ENCODE peak calls at places on chromosome 17, in seven cellular contexts. L is AG04449; O is tibial artery; Y is kidney; K is CD4-positive, alpha-beta memory T cell; A is cardiac fibroblast; E is A549. U is an unnamed sample.

GRCh38 chr17:3718251-3718650 is 5.5 kb upstream of the HASPIN start:
- DNase-seq in L (no peak), K (no peak), E (no peak), Y (no peak), O (no peak), A (no peak), U (no peak)

GRCh38 chr17:13638855-13639458 is 37.2 kb upstream of the HS3ST3A1 start:
- DNase-seq in A (peak; percentile 28), K (no peak), Y (no peak), E (no peak), O (no peak), L (no peak), U (no peak)

GRCh38 chr17:8140058-8140412 is 12.2 kb downstream of the PER1 start:
- DNase-seq in E (no peak), K (peak; percentile 47), Y (no peak), O (peak; percentile 47), L (no peak), A (no peak), U (no peak)

GRCh38 chr17:83081561-83082201 is 2.3 kb downstream of the METRNL start:
- DNase-seq in Y (peak; percentile 87), L (no peak), A (no peak), K (no peak), O (peak; percentile 75), E (no peak), U (no peak)

GRCh38 chr17:55266051-55266957 is 1.5 kb downstream of the HLF start:
- DNase-seq in L (no peak), K (no peak), Y (no peak), A (no peak), O (no peak), E (no peak), U (no peak)

GRCh38 chr17:2174471-2175293 is 119.8 kb downstream of the HIC1 start:
- DNase-seq in K (no peak), L (peak; percentile 78), E (peak; percentile 62), A (peak; percentile 98), Y (peak; percentile 93), O (peak; percentile 55), U (peak; percentile 92)

GRCh38 chr17:35560703-35561102 is at the start of gene SLFN14:
- DNase-seq in O (no peak), E (no peak), L (no peak), Y (no peak), K (no peak), A (no peak), U (no peak)

GRCh38 chr17:79838541-79839274 is 532 bp downstream of the CBX4 start:
- DNase-seq in K (peak; percentile 72), Y (peak; percentile 88), A (peak; percentile 67), E (peak; percentile 70), L (no peak), O (no peak), U (no peak)

GRCh38 chr17:46915596-46915995 is 7.4 kb upstream of the GOSR2 start:
- DNase-seq in E (no peak), O (no peak), Y (no peak), A (no peak), K (no peak), L (no peak), U (no peak)

GRCh38 chr17:80284631-80285030 is 24.0 kb downstream of the RNF213 start:
- DNase-seq in E (peak; percentile 46), L (no peak), A (no peak), O (no peak), Y (peak; percentile 28), K (no peak), U (no peak)

GRCh38 chr17:38351412-38352222 is at the start of gene SOCS7:
- DNase-seq in L (peak; percentile 17), K (peak; percentile 91), E (peak; percentile 97), Y (peak; percentile 98), A (peak; percentile 93), O (peak; percentile 89), U (peak; percentile 72)

GRCh38 chr17:80348551-80349436 is 66.2 kb upstream of the ENDOV start:
- DNase-seq in E (no peak), O (no peak), A (no peak), L (no peak), Y (no peak), K (no peak), U (peak; percentile 3)

GRCh38 chr17:65559483-65559801 is 2.0 kb downstream of the AXIN2 start:
- DNase-seq in A (no peak), E (no peak), K (no peak), O (no peak), L (no peak), Y (no peak), U (no peak)

GRCh38 chr17:76710863-76711611 is at the start of gene MXRA7:
- DNase-seq in Y (peak; percentile 90), L (no peak), E (peak; percentile 49), O (peak; percentile 66), K (peak; percentile 56), A (peak; percentile 80), U (no peak)

GRCh38 chr17:10099051-10099571 is 99.3 kb downstream of the GAS7 start:
- DNase-seq in Y (no peak), E (no peak), O (peak; percentile 51), L (peak; percentile 33), A (peak; percentile 85), K (no peak), U (peak; percentile 29)

GRCh38 chr17:27236710-27237315 is 57.1 kb upstream of the WSB1 start:
- DNase-seq in E (peak; percentile 78), A (peak; percentile 86), L (peak; percentile 16), K (peak; percentile 72), Y (no peak), O (peak; percentile 86), U (no peak)

GRCh38 chr17:20179031-20179430 is 169.9 kb downstream of the SPECC1 start:
- DNase-seq in E (no peak), Y (no peak), O (no peak), L (no peak), A (no peak), K (no peak), U (no peak)

GRCh38 chr17:15311996-15312395 is 29.4 kb downstream of the TEKT3 start:
- DNase-seq in O (no peak), E (no peak), K (no peak), L (no peak), A (no peak), Y (no peak), U (no peak)

GRCh38 chr17:41697122-41697962 is 8.7 kb downstream of the EIF1 start:
- DNase-seq in L (no peak), K (no peak), E (no peak), A (peak; percentile 88), O (peak; percentile 91), Y (peak; percentile 82), U (no peak)

GRCh38 chr17:76272541-76273434 is 7.6 kb downstream of the UBALD2 start:
- DNase-seq in L (no peak), K (peak; percentile 69), A (no peak), E (no peak), Y (peak; percentile 84), O (no peak), U (no peak)

GRCh38 chr17:41402161-41402560 is 4.8 kb upstream of the KRT31 start:
- DNase-seq in A (no peak), O (no peak), K (no peak), Y (no peak), E (no peak), L (no peak), U (no peak)

GRCh38 chr17:17205368-17206148 is 575 bp downstream of the PLD6 start:
- DNase-seq in Y (peak; percentile 90), A (peak; percentile 40), O (peak; percentile 54), K (peak; percentile 74), L (no peak), E (peak; percentile 65), U (no peak)

GRCh38 chr17:59496178-59496577 is 69.2 kb upstream of the DHX40 start:
- DNase-seq in L (no peak), K (no peak), Y (no peak), A (no peak), O (no peak), E (no peak), U (no peak)

GRCh38 chr17:70527364-70527888 is 358.1 kb downstream of the KCNJ2 start:
- DNase-seq in Y (no peak), O (no peak), A (no peak), E (no peak), L (no peak), K (no peak), U (no peak)

GRCh38 chr17:12664252-12664651 is 1.4 kb upstream of the MYOCD start:
- DNase-seq in O (no peak), A (no peak), Y (no peak), L (no peak), K (no peak), E (no peak), U (no peak)

DNA sequence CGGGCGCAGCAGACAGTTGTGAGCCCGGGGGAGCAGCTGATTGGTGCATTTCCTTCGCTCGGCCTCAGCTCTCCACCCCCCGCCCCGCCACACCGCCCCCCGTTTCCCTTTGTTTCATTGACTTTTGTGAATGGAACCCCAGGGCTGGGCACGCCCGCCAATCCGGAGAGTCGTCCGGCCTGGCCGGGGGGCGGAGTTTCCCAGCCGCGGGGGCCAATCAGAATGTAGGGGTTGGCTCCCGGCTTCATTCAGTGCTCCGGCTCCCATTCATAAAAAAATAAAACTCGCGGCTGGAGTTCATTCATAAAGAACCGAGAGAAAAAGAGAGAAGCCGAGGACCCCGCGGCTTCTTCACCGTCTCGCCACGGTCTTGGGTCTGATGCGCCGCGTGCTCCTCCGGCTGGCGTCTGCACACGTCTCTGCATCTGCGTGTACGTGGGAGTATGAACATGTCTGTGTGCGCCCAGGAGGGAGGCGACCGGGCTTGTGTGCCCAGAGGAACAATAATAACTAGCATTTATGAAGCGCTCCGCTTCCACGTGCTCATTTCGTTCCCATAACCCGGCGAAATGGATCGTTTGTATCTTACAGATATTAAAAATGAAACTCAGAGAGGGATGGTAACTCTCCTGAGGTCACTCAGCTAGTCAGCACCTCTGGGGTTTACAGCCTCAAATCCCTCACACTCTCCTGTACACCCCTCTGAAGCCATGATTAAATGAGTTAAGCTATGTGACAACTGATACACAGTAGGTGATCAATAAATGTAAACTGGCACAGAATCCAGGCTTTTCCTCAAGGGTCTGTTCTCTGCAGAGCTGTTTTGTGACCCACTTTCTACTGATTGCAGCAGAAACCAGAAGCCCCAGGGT is at the start of gene ETV4:
- DNase-seq in K (peak; percentile 89), A (peak; percentile 92), O (peak; percentile 88), Y (peak; percentile 95), L (no peak), E (peak; percentile 96), U (peak; percentile 75)
- H3K4me3 ChIP-seq in K (peak within 1 kb of the TSS; percentile 43), A (peak within 1 kb of the TSS; percentile 65), O (peak within 1 kb of the TSS; percentile 49), Y (peak within 1 kb of the TSS; percentile 25), L (peak within 1 kb of the TSS; percentile 61), E (peak within 1 kb of the TSS; percentile 60), U (peak within 1 kb of the TSS; percentile 66)

GRCh38 chr17:48727415-48728175 is 955 bp downstream of the HOXB13 start:
- DNase-seq in L (no peak), E (no peak), A (no peak), O (no peak), K (no peak), Y (no peak), U (no peak)
- H3K4me3 ChIP-seq in L (no peak overlapping the region), E (peak overlapping the region; percentile 73), A (no peak overlapping the region), O (no peak overlapping the region), K (no peak overlapping the region), Y (no peak overlapping the region), U (no peak overlapping the region)

GRCh38 chr17:50265212-50265611 is 9.1 kb upstream of the TMEM92 start:
- DNase-seq in O (peak; percentile 23), A (no peak), Y (peak; percentile 62), E (no peak), K (no peak), L (no peak), U (no peak)
- H3K4me3 ChIP-seq in O (no peak overlapping the region), A (no peak overlapping the region), Y (no peak overlapping the region), E (no peak overlapping the region), K (no peak overlapping the region), L (no peak overlapping the region), U (no peak overlapping the region)

GRCh38 chr17:6830383-6830986 is 1.0 kb downstream of the TEKT1 start:
- DNase-seq in Y (no peak), O (no peak), L (no peak), K (no peak), E (no peak), A (no peak), U (no peak)

GRCh38 chr17:6831662-6832263 is at the start of gene TEKT1:
- DNase-seq in L (no peak), Y (peak; percentile 92), O (peak; percentile 71), K (peak; percentile 83), E (peak; percentile 81), A (peak; percentile 82), U (peak; percentile 15)
- H3K4me3 ChIP-seq in L (peak within 1 kb of the TSS; percentile 12), Y (peak within 1 kb of the TSS; percentile 41), O (no peak within 1 kb of the TSS), K (peak within 1 kb of the TSS; percentile 35), E (peak within 1 kb of the TSS; percentile 47), A (peak within 1 kb of the TSS; percentile 54), U (peak within 1 kb of the TSS; percentile 37)